ENCODE peak calls at places on chromosomes 11 and 22, in four cellular contexts. One of them, this sample, is unnamed.

GRCh38 chr11:61963282-61964057 is 4.0 kb downstream of the FTH1 start:
- DNase-seq in CD4-positive, CD25-positive, alpha-beta regulatory T cell: peak
- DNase-seq in left colon: no peak
- DNase-seq in activated T-helper 1 cell treated with anti-CD3 and anti-CD28 coated beads, Interleukin-12 subunit alpha, Interleukin-12 subunit beta, Interleukin-2, Interleukin-4 antibody, amounts not matched to agents 30 ng/mL and 10 ng/mL and 1 ng/mL, durations not matched to agents 14 hours and 24 hours and 36 hours: no peak
- DNase-seq in this sample: no peak

GRCh38 chr11:117882539-117882938 is 6.1 kb upstream of the FXYD6 start:
- DNase-seq in CD4-positive, CD25-positive, alpha-beta regulatory T cell: no peak
- DNase-seq in left colon: no peak
- DNase-seq in activated T-helper 1 cell treated with anti-CD3 and anti-CD28 coated beads, Interleukin-12 subunit alpha, Interleukin-12 subunit beta, Interleukin-2, Interleukin-4 antibody, amounts not matched to agents 30 ng/mL and 10 ng/mL and 1 ng/mL, durations not matched to agents 14 hours and 24 hours and 36 hours: no peak
- DNase-seq in this sample: no peak

GRCh38 chr22:37345863-37346514 is 63.7 kb downstream of the CYTH4 start:
- DNase-seq in CD4-positive, CD25-positive, alpha-beta regulatory T cell: no peak
- DNase-seq in left colon: peak
- DNase-seq in activated T-helper 1 cell treated with anti-CD3 and anti-CD28 coated beads, Interleukin-12 subunit alpha, Interleukin-12 subunit beta, Interleukin-2, Interleukin-4 antibody, amounts not matched to agents 30 ng/mL and 10 ng/mL and 1 ng/mL, durations not matched to agents 14 hours and 24 hours and 36 hours: no peak
- DNase-seq in this sample: no peak

GRCh38 chr11:105144887-105145286 is 5.3 kb upstream of the CARD18 start:
- DNase-seq in CD4-positive, CD25-positive, alpha-beta regulatory T cell: no peak
- DNase-seq in left colon: no peak
- DNase-seq in activated T-helper 1 cell treated with anti-CD3 and anti-CD28 coated beads, Interleukin-12 subunit alpha, Interleukin-12 subunit beta, Interleukin-2, Interleukin-4 antibody, amounts not matched to agents 30 ng/mL and 10 ng/mL and 1 ng/mL, durations not matched to agents 14 hours and 24 hours and 36 hours: no peak
- DNase-seq in this sample: peak

GRCh38 chr11:112548641-112549040 is 288.0 kb upstream of the PLET1 start:
- DNase-seq in CD4-positive, CD25-positive, alpha-beta regulatory T cell: no peak
- DNase-seq in left colon: no peak
- DNase-seq in activated T-helper 1 cell treated with anti-CD3 and anti-CD28 coated beads, Interleukin-12 subunit alpha, Interleukin-12 subunit beta, Interleukin-2, Interleukin-4 antibody, amounts not matched to agents 30 ng/mL and 10 ng/mL and 1 ng/mL, durations not matched to agents 14 hours and 24 hours and 36 hours: no peak
- DNase-seq in this sample: no peak

GRCh38 chr11:38680166-38680565 is 2082.1 kb upstream of the RAG2 start:
- DNase-seq in CD4-positive, CD25-positive, alpha-beta regulatory T cell: no peak
- DNase-seq in left colon: no peak
- DNase-seq in activated T-helper 1 cell treated with anti-CD3 and anti-CD28 coated beads, Interleukin-12 subunit alpha, Interleukin-12 subunit beta, Interleukin-2, Interleukin-4 antibody, amounts not matched to agents 30 ng/mL and 10 ng/mL and 1 ng/mL, durations not matched to agents 14 hours and 24 hours and 36 hours: no peak
- DNase-seq in this sample: no peak

GRCh38 chr11:85062626-85063025 is 564.5 kb downstream of the DLG2 start:
- DNase-seq in CD4-positive, CD25-positive, alpha-beta regulatory T cell: no peak
- DNase-seq in left colon: no peak
- DNase-seq in activated T-helper 1 cell treated with anti-CD3 and anti-CD28 coated beads, Interleukin-12 subunit alpha, Interleukin-12 subunit beta, Interleukin-2, Interleukin-4 antibody, amounts not matched to agents 30 ng/mL and 10 ng/mL and 1 ng/mL, durations not matched to agents 14 hours and 24 hours and 36 hours: no peak
- DNase-seq in this sample: no peak

GRCh38 chr11:130206141-130206540 is 46.6 kb downstream of the ST14 start:
- DNase-seq in CD4-positive, CD25-positive, alpha-beta regulatory T cell: no peak
- DNase-seq in left colon: peak
- DNase-seq in activated T-helper 1 cell treated with anti-CD3 and anti-CD28 coated beads, Interleukin-12 subunit alpha, Interleukin-12 subunit beta, Interleukin-2, Interleukin-4 antibody, amounts not matched to agents 30 ng/mL and 10 ng/mL and 1 ng/mL, durations not matched to agents 14 hours and 24 hours and 36 hours: no peak
- DNase-seq in this sample: no peak

GRCh38 chr11:59769086-59769485 is 13.9 kb downstream of the STX3 start:
- DNase-seq in CD4-positive, CD25-positive, alpha-beta regulatory T cell: no peak
- DNase-seq in left colon: no peak
- DNase-seq in activated T-helper 1 cell treated with anti-CD3 and anti-CD28 coated beads, Interleukin-12 subunit alpha, Interleukin-12 subunit beta, Interleukin-2, Interleukin-4 antibody, amounts not matched to agents 30 ng/mL and 10 ng/mL and 1 ng/mL, durations not matched to agents 14 hours and 24 hours and 36 hours: no peak
- DNase-seq in this sample: no peak

GRCh38 chr22:43159484-43160178 is 8.3 kb downstream of the TSPO start:
- DNase-seq in CD4-positive, CD25-positive, alpha-beta regulatory T cell: no peak
- DNase-seq in left colon: peak
- DNase-seq in activated T-helper 1 cell treated with anti-CD3 and anti-CD28 coated beads, Interleukin-12 subunit alpha, Interleukin-12 subunit beta, Interleukin-2, Interleukin-4 antibody, amounts not matched to agents 30 ng/mL and 10 ng/mL and 1 ng/mL, durations not matched to agents 14 hours and 24 hours and 36 hours: no peak
- DNase-seq in this sample: no peak

GRCh38 chr11:76579752-76580151 is 90.8 kb downstream of the LRRC32 start:
- DNase-seq in CD4-positive, CD25-positive, alpha-beta regulatory T cell: no peak
- DNase-seq in left colon: no peak
- DNase-seq in activated T-helper 1 cell treated with anti-CD3 and anti-CD28 coated beads, Interleukin-12 subunit alpha, Interleukin-12 subunit beta, Interleukin-2, Interleukin-4 antibody, amounts not matched to agents 30 ng/mL and 10 ng/mL and 1 ng/mL, durations not matched to agents 14 hours and 24 hours and 36 hours: no peak
- DNase-seq in this sample: no peak

GRCh38 chr11:103625624-103625965 is 410.8 kb upstream of the DDI1 start:
- DNase-seq in CD4-positive, CD25-positive, alpha-beta regulatory T cell: no peak
- DNase-seq in left colon: no peak
- DNase-seq in activated T-helper 1 cell treated with anti-CD3 and anti-CD28 coated beads, Interleukin-12 subunit alpha, Interleukin-12 subunit beta, Interleukin-2, Interleukin-4 antibody, amounts not matched to agents 30 ng/mL and 10 ng/mL and 1 ng/mL, durations not matched to agents 14 hours and 24 hours and 36 hours: no peak
- DNase-seq in this sample: no peak

GRCh38 chr11:22337571-22338464 is at the start of gene SLC17A6:
- DNase-seq in CD4-positive, CD25-positive, alpha-beta regulatory T cell: no peak
- DNase-seq in left colon: no peak
- DNase-seq in activated T-helper 1 cell treated with anti-CD3 and anti-CD28 coated beads, Interleukin-12 subunit alpha, Interleukin-12 subunit beta, Interleukin-2, Interleukin-4 antibody, amounts not matched to agents 30 ng/mL and 10 ng/mL and 1 ng/mL, durations not matched to agents 14 hours and 24 hours and 36 hours: no peak
- DNase-seq in this sample: peak

GRCh38 chr22:21850660-21851059 is 16.8 kb downstream of the MAPK1 start:
- DNase-seq in CD4-positive, CD25-positive, alpha-beta regulatory T cell: no peak
- DNase-seq in left colon: no peak
- DNase-seq in activated T-helper 1 cell treated with anti-CD3 and anti-CD28 coated beads, Interleukin-12 subunit alpha, Interleukin-12 subunit beta, Interleukin-2, Interleukin-4 antibody, amounts not matched to agents 30 ng/mL and 10 ng/mL and 1 ng/mL, durations not matched to agents 14 hours and 24 hours and 36 hours: no peak
- DNase-seq in this sample: no peak

GRCh38 chr11:131749100-131749499 is 378.7 kb downstream of the NTM start:
- DNase-seq in CD4-positive, CD25-positive, alpha-beta regulatory T cell: no peak
- DNase-seq in left colon: no peak
- DNase-seq in activated T-helper 1 cell treated with anti-CD3 and anti-CD28 coated beads, Interleukin-12 subunit alpha, Interleukin-12 subunit beta, Interleukin-2, Interleukin-4 antibody, amounts not matched to agents 30 ng/mL and 10 ng/mL and 1 ng/mL, durations not matched to agents 14 hours and 24 hours and 36 hours: no peak
- DNase-seq in this sample: no peak

GRCh38 chr11:114297806-114298700 is 1.9 kb downstream of the NNMT start:
- DNase-seq in CD4-positive, CD25-positive, alpha-beta regulatory T cell: no peak
- DNase-seq in left colon: no peak
- DNase-seq in activated T-helper 1 cell treated with anti-CD3 and anti-CD28 coated beads, Interleukin-12 subunit alpha, Interleukin-12 subunit beta, Interleukin-2, Interleukin-4 antibody, amounts not matched to agents 30 ng/mL and 10 ng/mL and 1 ng/mL, durations not matched to agents 14 hours and 24 hours and 36 hours: no peak
- DNase-seq in this sample: no peak

GRCh38 chr22:26643368-26644100 is 13.9 kb upstream of the MIAT start:
- DNase-seq in CD4-positive, CD25-positive, alpha-beta regulatory T cell: no peak
- DNase-seq in left colon: no peak
- DNase-seq in activated T-helper 1 cell treated with anti-CD3 and anti-CD28 coated beads, Interleukin-12 subunit alpha, Interleukin-12 subunit beta, Interleukin-2, Interleukin-4 antibody, amounts not matched to agents 30 ng/mL and 10 ng/mL and 1 ng/mL, durations not matched to agents 14 hours and 24 hours and 36 hours: no peak
- DNase-seq in this sample: no peak

GRCh38 chr11:115178705-115179104 is 325.5 kb downstream of the CADM1 start:
- DNase-seq in CD4-positive, CD25-positive, alpha-beta regulatory T cell: no peak
- DNase-seq in left colon: no peak
- DNase-seq in activated T-helper 1 cell treated with anti-CD3 and anti-CD28 coated beads, Interleukin-12 subunit alpha, Interleukin-12 subunit beta, Interleukin-2, Interleukin-4 antibody, amounts not matched to agents 30 ng/mL and 10 ng/mL and 1 ng/mL, durations not matched to agents 14 hours and 24 hours and 36 hours: no peak
- DNase-seq in this sample: no peak

GRCh38 chr11:12606597-12606996 is 67.6 kb upstream of the TEAD1 start:
- DNase-seq in CD4-positive, CD25-positive, alpha-beta regulatory T cell: no peak
- DNase-seq in left colon: no peak
- DNase-seq in activated T-helper 1 cell treated with anti-CD3 and anti-CD28 coated beads, Interleukin-12 subunit alpha, Interleukin-12 subunit beta, Interleukin-2, Interleukin-4 antibody, amounts not matched to agents 30 ng/mL and 10 ng/mL and 1 ng/mL, durations not matched to agents 14 hours and 24 hours and 36 hours: no peak
- DNase-seq in this sample: no peak

GRCh38 chr11:115963170-115963569 is 459.0 kb upstream of the CADM1 start:
- DNase-seq in CD4-positive, CD25-positive, alpha-beta regulatory T cell: no peak
- DNase-seq in left colon: no peak
- DNase-seq in activated T-helper 1 cell treated with anti-CD3 and anti-CD28 coated beads, Interleukin-12 subunit alpha, Interleukin-12 subunit beta, Interleukin-2, Interleukin-4 antibody, amounts not matched to agents 30 ng/mL and 10 ng/mL and 1 ng/mL, durations not matched to agents 14 hours and 24 hours and 36 hours: no peak
- DNase-seq in this sample: no peak